ENCODE peak calls at places on chromosomes 3 and 15, in seven cellular contexts. T, Q, H, Z, Y, X and W are unnamed samples.

GRCh38 chr3:195075199-195075940 is 195.6 kb downstream of the XXYLT1 start:
- DNase-seq in Q (no peak), Y (no peak), T (no peak), H (peak; percentile 30), X (no peak), Z (no peak), W (peak; percentile 77)

GRCh38 chr3:48470286-48470685 is 23.7 kb downstream of the ATRIP start:
- DNase-seq in Z (no peak), Q (no peak), H (no peak), X (no peak), T (no peak), Y (no peak), W (no peak)

GRCh38 chr15:87755226-87755625 is 501.3 kb downstream of the NTRK3 start:
- DNase-seq in Y (no peak), H (no peak), X (no peak), Z (no peak), Q (no peak), T (no peak), W (no peak)

GRCh38 chr3:136818851-136819783 is at the start of gene SLC35G2:
- DNase-seq in Q (peak; percentile 68), X (peak; percentile 84), Y (peak; percentile 54), Z (peak; percentile 2), H (no peak), T (peak; percentile 61), W (no peak)

GRCh38 chr3:121670676-121671075 is 10.0 kb upstream of the HCLS1 start:
- DNase-seq in Q (no peak), X (no peak), H (no peak), Z (no peak), Y (no peak), T (no peak), W (no peak)

GRCh38 chr15:85967553-85967952 is 112.1 kb upstream of the AGBL1 start:
- DNase-seq in Q (no peak), Z (no peak), Y (no peak), H (no peak), T (no peak), X (no peak), W (no peak)

GRCh38 chr15:68930268-68931022 is at the start of gene SPESP1:
- DNase-seq in T (peak; percentile 62), Y (peak; percentile 59), X (peak; percentile 73), H (no peak), Z (peak; percentile 3), Q (no peak), W (peak; percentile 15)

GRCh38 chr3:43036621-43037331 is 57.7 kb downstream of the GASK1A start:
- DNase-seq in Q (no peak), X (no peak), H (no peak), Y (no peak), Z (no peak), T (peak; percentile 43), W (no peak)

GRCh38 chr3:164155386-164155785 is 922.9 kb downstream of the SI start:
- DNase-seq in Z (no peak), T (no peak), Q (no peak), X (no peak), H (no peak), Y (no peak), W (no peak)

GRCh38 chr15:68763063-68763462 is 57.6 kb downstream of the ANP32A start:
- DNase-seq in T (peak; percentile 40), H (no peak), Q (no peak), X (no peak), Y (no peak), Z (no peak), W (no peak)

GRCh38 chr3:193446975-193447602 is 68.5 kb upstream of the ATP13A5 start:
- DNase-seq in Z (no peak), H (no peak), X (no peak), Y (no peak), Q (no peak), T (no peak), W (no peak)

GRCh38 chr3:193451881-193452280 is 73.3 kb upstream of the ATP13A5 start:
- DNase-seq in T (no peak), X (no peak), Z (no peak), Y (no peak), H (no peak), Q (no peak), W (no peak)

DNA sequence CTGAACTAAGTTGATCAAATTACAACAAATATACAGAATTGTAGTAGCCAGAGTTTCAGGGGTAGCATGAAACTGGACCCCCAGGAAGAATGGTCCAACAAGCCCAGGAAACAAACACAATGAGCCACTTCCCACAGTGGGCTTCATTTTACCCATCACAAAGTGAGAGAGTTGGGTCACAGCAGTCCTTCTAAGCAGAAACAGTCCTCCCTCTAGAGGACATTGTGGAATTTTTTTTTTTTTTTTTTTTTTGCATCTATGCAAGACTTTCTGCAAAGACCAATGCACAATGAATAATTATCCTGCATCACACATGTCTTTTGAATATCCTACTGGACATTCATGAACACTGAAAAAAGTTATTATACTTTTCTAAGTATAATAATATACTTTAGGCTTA is 73.8 kb upstream of the ATP13A5 start:
- DNase-seq in Z (no peak), H (no peak), X (peak; percentile 4), Y (no peak), Q (no peak), T (no peak), W (no peak)
- TF ChIP-seq CTCF in Z (no peak), H (no peak), X (peak; percentile 4), Y (peak; percentile 11), Q (peak; percentile 47), T (peak; percentile 14), W (no peak)

GRCh38 chr15:78065973-78066946 is 11.3 kb downstream of the TBC1D2B start:
- DNase-seq in Y (no peak), H (no peak), T (no peak), Q (peak; percentile 90), X (no peak), Z (no peak), W (no peak)
- H3K4me3 ChIP-seq in Y (no peak overlapping the region), H (no peak overlapping the region), T (no peak overlapping the region), Q (no peak overlapping the region), X (no peak overlapping the region), Z (no peak overlapping the region), W (no peak overlapping the region)

DNA sequence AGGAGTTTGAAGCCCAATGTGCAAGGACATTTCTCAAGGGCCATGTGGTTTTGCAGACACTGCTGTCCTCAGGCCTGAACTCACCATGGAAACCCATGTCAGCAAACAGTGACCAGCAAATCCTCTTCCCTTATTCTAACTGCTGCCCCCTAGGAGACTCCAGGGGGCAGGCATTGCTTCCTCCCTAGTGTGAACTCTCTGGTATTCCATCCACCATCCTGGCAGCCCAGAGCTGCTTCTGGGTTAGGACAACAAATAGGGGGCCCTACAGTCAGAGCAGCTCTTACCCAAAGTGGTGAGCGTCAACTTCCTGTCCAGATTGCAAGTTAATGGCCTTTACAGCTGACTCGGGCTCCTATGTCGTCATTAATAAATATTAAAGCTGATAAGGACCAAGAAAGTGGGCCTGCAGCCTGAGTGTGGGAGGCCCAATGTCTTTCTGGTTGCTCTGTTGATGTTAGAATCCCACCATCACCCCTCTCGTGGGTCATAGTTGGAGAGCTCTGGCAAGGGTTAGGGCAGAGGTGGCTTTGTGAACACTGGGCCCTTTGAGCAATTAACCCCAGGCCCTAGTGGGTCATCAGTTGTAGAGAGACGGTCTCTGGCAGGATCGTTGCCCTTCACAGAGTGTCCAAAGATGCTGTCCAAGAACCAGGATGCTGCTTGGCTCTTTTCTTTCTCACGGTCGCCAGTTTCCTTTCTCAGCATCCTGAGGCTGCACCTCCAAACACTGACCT is 41.5 kb downstream of the TGM4 start:
- DNase-seq in X (no peak), Q (no peak), Z (no peak), T (no peak), Y (no peak), H (no peak), W (no peak)
- TF ChIP-seq CTCF in X (no peak), Q (peak; percentile 3), Z (no peak), T (no peak), Y (no peak), H (no peak), W (no peak)

DNA sequence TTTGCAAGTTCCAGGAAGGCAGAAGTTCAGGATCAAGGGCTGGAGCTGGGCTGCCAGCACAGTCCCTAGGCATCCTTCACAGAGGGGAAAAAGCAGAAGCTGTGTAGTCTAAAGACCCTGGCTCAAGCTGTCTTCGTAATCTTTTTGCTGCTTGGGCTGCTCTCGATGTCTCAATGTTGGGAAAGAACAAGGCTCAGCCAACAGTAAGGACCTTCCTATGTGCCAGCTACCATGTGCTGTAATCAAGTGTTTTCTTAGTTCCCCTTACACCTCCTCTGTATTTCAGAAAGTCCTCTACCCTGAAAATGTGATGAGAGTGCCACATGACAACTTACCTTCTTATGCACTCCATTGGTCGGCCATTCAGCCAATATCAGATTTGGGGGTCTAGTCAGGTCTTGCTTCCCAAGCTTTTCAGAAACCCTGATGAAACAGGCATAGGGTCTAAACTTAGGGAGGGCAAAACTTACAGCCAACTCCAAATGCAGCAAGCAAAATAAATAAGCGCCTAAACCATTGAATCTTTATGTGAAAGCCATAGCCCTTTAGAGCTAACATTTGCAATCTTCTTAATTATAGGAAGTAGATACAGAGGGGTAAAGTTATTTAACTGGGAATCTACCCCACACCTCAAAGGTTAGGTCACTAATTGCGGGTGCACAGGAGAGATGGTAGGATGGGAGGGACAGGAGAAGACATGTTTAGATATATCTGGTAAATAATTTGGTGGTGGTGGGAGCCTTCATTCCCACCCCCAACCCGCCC is 1.2 kb upstream of the EDEM1 start:
- DNase-seq in X (peak; percentile 22), Q (no peak), T (no peak), Z (peak; percentile 12), H (no peak), Y (no peak), W (no peak)
- H3K4me3 ChIP-seq in X (no peak overlapping the region), Q (peak overlapping the region; percentile 47), T (peak overlapping the region; percentile 39), Z (peak overlapping the region; percentile 57), H (peak overlapping the region; percentile 93), Y (peak overlapping the region; percentile 92), W (peak overlapping the region; percentile 95)

GRCh38 chr3:99865321-99865720 is 47.7 kb downstream of the CMSS1 start:
- DNase-seq in Y (no peak), T (no peak), Z (no peak), X (peak; percentile 77), H (no peak), Q (no peak), W (no peak)

GRCh38 chr3:99864289-99864688 is 46.6 kb downstream of the CMSS1 start:
- DNase-seq in Z (no peak), T (no peak), X (no peak), H (no peak), Q (no peak), Y (no peak), W (no peak)

GRCh38 chr3:99868438-99868723 is 50.7 kb downstream of the CMSS1 start:
- DNase-seq in Z (no peak), X (peak; percentile 41), H (no peak), Y (no peak), T (no peak), Q (no peak), W (no peak)

GRCh38 chr3:99867594-99868437 is 50.2 kb downstream of the CMSS1 start:
- DNase-seq in Q (no peak), Y (no peak), T (no peak), H (no peak), X (no peak), Z (no peak), W (no peak)

DNA sequence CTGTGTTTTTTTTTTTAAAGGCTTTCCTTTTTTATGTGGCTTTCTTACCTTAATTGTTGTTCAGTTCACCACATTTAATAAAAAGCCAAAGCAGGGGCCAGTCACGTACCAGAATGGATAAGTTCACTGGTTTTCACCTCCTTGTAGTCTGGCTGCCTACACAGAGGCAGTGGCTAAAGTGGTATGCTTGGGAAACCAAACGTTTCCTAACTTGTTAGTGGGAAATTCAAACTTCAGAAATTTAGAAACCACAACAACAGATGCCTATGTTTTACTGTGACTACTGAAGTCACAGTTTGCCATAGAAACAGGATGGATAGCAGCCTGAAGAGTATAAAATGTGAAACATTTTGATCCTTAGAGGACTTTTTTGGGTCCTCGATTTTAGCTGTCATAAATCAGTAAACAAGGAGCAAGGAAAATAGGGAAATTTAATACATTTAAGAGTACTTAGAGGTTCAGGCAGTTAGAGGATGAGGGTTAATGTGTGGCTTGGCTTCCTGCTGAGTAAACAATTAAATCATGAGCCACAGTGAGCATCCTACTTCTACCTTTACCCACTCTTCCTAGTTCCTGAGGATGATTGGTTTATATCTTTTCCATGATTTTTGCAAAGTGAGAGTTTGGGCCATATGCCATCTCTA is 48.6 kb downstream of the CMSS1 start:
- DNase-seq in H (no peak), Z (no peak), X (no peak), T (no peak), Y (no peak), Q (peak; percentile 89), W (peak; percentile 57)
- TF ChIP-seq CTCF in H (no peak), Z (no peak), X (no peak), T (no peak), Y (no peak), Q (no peak), W (no peak)